ENCODE peak calls at places on chromosomes 2 and 18, in four cellular contexts. One of them, this sample, is unnamed.

GRCh38 chr18:24600076-24600654 is 139.7 kb downstream of the HRH4 start:
- DNase-seq in IMR-90: peak
- DNase-seq in K562: peak
- DNase-seq in GM12878: no peak
- DNase-seq in this sample: peak

GRCh38 chr2:231191896-231192872 is 6.2 kb upstream of the ARMC9 start:
- DNase-seq in IMR-90: peak
- DNase-seq in K562: peak
- DNase-seq in GM12878: no peak
- DNase-seq in this sample: peak

GRCh38 chr18:49648811-49649210 is 87.0 kb downstream of the LIPG start:
- DNase-seq in IMR-90: no peak
- DNase-seq in K562: no peak
- DNase-seq in GM12878: no peak
- DNase-seq in this sample: no peak

GRCh38 chr18:2515408-2515807 is 55.9 kb downstream of the METTL4 start:
- DNase-seq in IMR-90: peak
- DNase-seq in K562: no peak
- DNase-seq in GM12878: no peak
- DNase-seq in this sample: peak

GRCh38 chr2:101596346-101596745 is 101.2 kb upstream of the MAP4K4 start:
- DNase-seq in IMR-90: peak
- DNase-seq in K562: no peak
- DNase-seq in GM12878: no peak
- DNase-seq in this sample: no peak

GRCh38 chr2:206981739-206982336 is 42.5 kb downstream of the CPO start:
- DNase-seq in IMR-90: peak
- DNase-seq in K562: peak
- DNase-seq in GM12878: no peak
- DNase-seq in this sample: peak

GRCh38 chr2:70111752-70112591 is 24.7 kb downstream of the PCBP1 start:
- DNase-seq in IMR-90: peak
- DNase-seq in K562: no peak
- DNase-seq in GM12878: no peak
- DNase-seq in this sample: no peak

GRCh38 chr2:237774811-237775553 is 23.6 kb upstream of the RBM44 start:
- DNase-seq in IMR-90: peak
- DNase-seq in K562: peak
- DNase-seq in GM12878: peak
- DNase-seq in this sample: peak

GRCh38 chr18:36302676-36303075 is 5.2 kb downstream of the FHOD3 start:
- DNase-seq in IMR-90: peak
- DNase-seq in K562: no peak
- DNase-seq in GM12878: no peak
- DNase-seq in this sample: no peak

GRCh38 chr2:199818754-199819153 is 32.2 kb downstream of the FTCDNL1 start:
- DNase-seq in IMR-90: no peak
- DNase-seq in K562: no peak
- DNase-seq in GM12878: no peak
- DNase-seq in this sample: no peak

GRCh38 chr2:178700922-178701342 is 106.3 kb downstream of the TTN start:
- DNase-seq in IMR-90: peak
- DNase-seq in K562: peak
- DNase-seq in GM12878: no peak
- DNase-seq in this sample: peak

GRCh38 chr2:218671654-218672566 is at the start of the genes RNF25 and STK36:
- DNase-seq in IMR-90: peak
- DNase-seq in K562: peak
- DNase-seq in GM12878: peak
- DNase-seq in this sample: peak

GRCh38 chr2:120941571-120941970 is 205.9 kb downstream of the GLI2 start:
- DNase-seq in IMR-90: no peak
- DNase-seq in K562: no peak
- DNase-seq in GM12878: no peak
- DNase-seq in this sample: no peak

GRCh38 chr18:28158083-28158581 is 18.8 kb downstream of the CDH2 start:
- DNase-seq in IMR-90: peak
- DNase-seq in K562: no peak
- DNase-seq in GM12878: no peak
- DNase-seq in this sample: no peak

GRCh38 chr2:220273082-220273481 is 645.7 kb downstream of the SLC4A3 start:
- DNase-seq in IMR-90: no peak
- DNase-seq in K562: no peak
- DNase-seq in GM12878: no peak
- DNase-seq in this sample: no peak

GRCh38 chr18:9808530-9809241 is 77.1 kb upstream of the TXNDC2 start:
- DNase-seq in IMR-90: no peak
- DNase-seq in K562: peak
- DNase-seq in GM12878: no peak
- DNase-seq in this sample: peak

GRCh38 chr18:63725682-63726480 is 23.1 kb downstream of the SERPINB11 start:
- DNase-seq in IMR-90: no peak
- DNase-seq in K562: no peak
- DNase-seq in GM12878: no peak
- DNase-seq in this sample: no peak

GRCh38 chr2:218217366-218218309 is 649 bp downstream of the ARPC2 start:
- DNase-seq in IMR-90: peak
- DNase-seq in K562: peak
- DNase-seq in GM12878: no peak
- DNase-seq in this sample: peak

GRCh38 chr18:44548291-44549221 is 132.1 kb upstream of the SETBP1 start:
- DNase-seq in IMR-90: no peak
- DNase-seq in K562: no peak
- DNase-seq in GM12878: no peak
- DNase-seq in this sample: peak

GRCh38 chr2:199428291-199428690 is 29.4 kb downstream of the SATB2 start:
- DNase-seq in IMR-90: no peak
- DNase-seq in K562: no peak
- DNase-seq in GM12878: no peak
- DNase-seq in this sample: no peak

GRCh38 chr2:187825-188224 is 76.0 kb downstream of the SH3YL1 start:
- DNase-seq in IMR-90: no peak
- DNase-seq in K562: no peak
- DNase-seq in GM12878: no peak
- DNase-seq in this sample: no peak

GRCh38 chr2:223051580-223052375 is at the start of gene KCNE4:
- DNase-seq in IMR-90: peak
- DNase-seq in K562: no peak
- DNase-seq in GM12878: no peak
- DNase-seq in this sample: no peak

GRCh38 chr2:209425082-209426071 is 1.5 kb downstream of the MAP2 start:
- DNase-seq in IMR-90: peak
- DNase-seq in K562: no peak
- DNase-seq in GM12878: no peak
- DNase-seq in this sample: peak

GRCh38 chr18:67672142-67672541 is 155.6 kb upstream of the DSEL start:
- DNase-seq in IMR-90: peak
- DNase-seq in K562: no peak
- DNase-seq in GM12878: no peak
- DNase-seq in this sample: no peak

GRCh38 chr2:224838335-224838734 is 122.2 kb upstream of the CCDC195 start:
- DNase-seq in IMR-90: peak
- DNase-seq in K562: no peak
- DNase-seq in GM12878: no peak
- DNase-seq in this sample: peak

GRCh38 chr2:37436324-37436723 is 91.9 kb downstream of the QPCT start:
- DNase-seq in IMR-90: peak
- DNase-seq in K562: no peak
- DNase-seq in GM12878: no peak
- DNase-seq in this sample: no peak
- TF ChIP-seq FOS in IMR-90: peak
- TF ChIP-seq FOS in K562: no peak
- TF ChIP-seq FOS in GM12878: no peak
- TF ChIP-seq FOS in this sample: no peak

DNA sequence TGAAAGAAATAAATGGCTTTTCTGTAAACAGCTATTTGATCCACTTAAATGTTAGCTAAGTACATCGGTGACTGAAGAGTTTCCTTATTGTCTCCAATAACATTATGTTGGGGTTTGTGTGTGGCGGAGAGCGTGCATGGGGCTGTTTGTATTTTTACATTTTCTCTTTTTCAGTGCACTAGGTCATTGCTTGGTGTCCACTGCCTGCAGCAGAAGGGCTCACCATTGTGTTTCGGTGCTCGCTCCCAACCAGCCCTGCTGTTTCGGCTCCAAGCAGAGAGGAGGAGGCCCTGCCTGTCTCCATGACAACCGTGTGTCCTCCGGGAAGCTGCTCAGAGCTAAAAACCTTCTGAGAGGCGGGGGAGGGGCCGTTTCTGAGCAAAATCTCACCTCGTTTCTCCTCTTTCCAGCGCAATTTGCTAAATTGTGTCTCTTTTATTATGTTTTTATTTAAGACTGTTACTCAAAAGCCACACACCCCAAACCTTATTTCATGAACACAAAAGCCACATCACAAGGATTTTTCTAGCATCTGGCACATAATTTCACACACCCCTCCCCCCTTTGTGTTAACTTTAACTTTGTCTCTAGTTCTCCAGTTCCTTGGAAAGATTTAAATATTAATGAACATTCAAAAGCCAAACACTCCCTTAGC is 112.8 kb upstream of the SLC38A11 start:
- DNase-seq in IMR-90: peak
- DNase-seq in K562: peak
- DNase-seq in GM12878: no peak
- DNase-seq in this sample: peak
- H3K4me3 ChIP-seq in IMR-90: no peak
- H3K4me3 ChIP-seq in K562: no peak
- H3K4me3 ChIP-seq in GM12878: no peak
- H3K4me3 ChIP-seq in this sample: no peak

DNA sequence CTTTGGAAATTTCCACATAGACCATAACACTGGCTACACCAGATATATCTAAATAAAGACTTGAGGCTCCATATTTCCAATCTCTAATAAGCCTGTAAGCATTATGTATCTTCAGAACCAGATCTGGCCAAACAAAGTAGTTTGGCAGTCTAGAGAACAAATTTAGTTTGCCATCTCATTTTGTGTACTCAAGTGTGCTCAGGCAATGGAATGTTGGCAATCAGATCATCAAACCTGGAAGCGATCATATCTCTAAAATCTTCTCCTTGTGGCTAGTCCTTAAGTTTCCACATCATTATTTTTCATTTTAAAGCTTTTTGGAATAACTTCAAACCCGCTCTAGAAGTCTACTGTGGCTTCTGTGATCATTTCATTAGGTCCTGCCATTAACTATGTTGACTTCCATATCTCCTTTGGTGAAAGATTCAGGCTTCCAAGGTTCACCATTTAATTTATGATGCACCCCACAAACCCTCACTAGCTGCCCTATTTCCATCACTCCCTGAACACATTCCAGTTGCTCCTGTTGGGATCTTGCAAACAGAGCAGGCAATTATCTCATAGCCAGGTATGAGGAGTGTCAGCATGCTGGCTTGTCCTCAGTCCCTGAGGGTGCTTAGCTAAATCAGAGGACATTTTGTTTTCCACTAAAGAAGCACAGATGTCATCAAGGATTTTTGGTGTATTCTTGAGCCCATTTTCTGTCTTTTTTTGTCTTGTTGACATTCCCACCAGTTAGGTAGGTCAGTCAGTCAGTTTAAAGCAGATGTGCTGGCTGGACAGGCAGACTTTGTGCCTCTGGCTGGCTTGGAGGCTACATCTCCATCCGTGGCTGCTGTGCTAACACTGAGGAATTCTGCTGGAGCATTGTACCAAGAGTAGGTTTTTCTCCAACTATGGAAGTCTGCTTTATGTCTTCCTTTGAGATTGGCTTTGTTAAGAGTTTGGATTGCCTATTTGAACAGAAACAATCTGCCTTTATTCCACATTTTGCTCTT is 46.3 kb downstream of the WDR75 start:
- DNase-seq in IMR-90: no peak
- DNase-seq in K562: no peak
- DNase-seq in GM12878: no peak
- DNase-seq in this sample: no peak
- TF ChIP-seq FOS in IMR-90: no peak
- TF ChIP-seq FOS in K562: no peak
- TF ChIP-seq FOS in GM12878: no peak
- TF ChIP-seq FOS in this sample: no peak

GRCh38 chr2:134164306-134164705 is 89.6 kb upstream of the MGAT5 start:
- DNase-seq in IMR-90: no peak
- DNase-seq in K562: no peak
- DNase-seq in GM12878: no peak
- DNase-seq in this sample: no peak
- H3K4me3 ChIP-seq in IMR-90: no peak
- H3K4me3 ChIP-seq in K562: no peak
- H3K4me3 ChIP-seq in GM12878: no peak
- H3K4me3 ChIP-seq in this sample: no peak